ENCODE peak calls at places on chromosomes 1 and 21, in four cellular contexts. S, O, V and P are unnamed samples.

GRCh38 chr1:246302671-246303317 is 204.3 kb downstream of the SMYD3 start:
- DNase-seq in S (no peak), O (no peak), V (peak), P (no peak)

GRCh38 chr1:245715291-245715701 is 560.5 kb downstream of the KIF26B start:
- DNase-seq in S (no peak), O (no peak), V (peak), P (no peak)

GRCh38 chr1:8133657-8134430 is 107.7 kb upstream of the ERRFI1 start:
- DNase-seq in S (no peak), O (no peak), V (peak), P (peak)

GRCh38 chr21:42465008-42465878 is 30.8 kb downstream of the RSPH1 start:
- DNase-seq in S (no peak), O (no peak), V (no peak), P (peak)

GRCh38 chr21:27570306-27570868 is 603.5 kb upstream of the ADAMTS5 start:
- DNase-seq in S (no peak), O (peak), V (peak), P (peak)

GRCh38 chr1:245961137-245961540 is 545.9 kb downstream of the SMYD3 start:
- DNase-seq in S (no peak), O (no peak), V (no peak), P (no peak)

GRCh38 chr1:239563680-239564079 is 177.3 kb downstream of the CHRM3 start:
- DNase-seq in S (no peak), O (no peak), V (no peak), P (no peak)

GRCh38 chr1:31562707-31563360 is 13.5 kb upstream of the TINAGL1 start:
- DNase-seq in S (no peak), O (no peak), V (no peak), P (no peak)

GRCh38 chr21:28196981-28197380 is 795.7 kb downstream of the LTN1 start:
- DNase-seq in S (no peak), O (no peak), V (no peak), P (no peak)

GRCh38 chr1:174911626-174912025 is 88.1 kb upstream of the CACYBP start:
- DNase-seq in S (no peak), O (no peak), V (no peak), P (no peak)

GRCh38 chr1:186082235-186082937 is 292.7 kb downstream of the TPR start:
- DNase-seq in S (peak), O (peak), V (peak), P (peak)

GRCh38 chr1:51666463-51666862 is 49.6 kb downstream of the OSBPL9 start:
- DNase-seq in S (no peak), O (no peak), V (peak), P (peak)

GRCh38 chr1:236142358-236143103 is at the start of gene GPR137B:
- DNase-seq in S (peak), O (peak), V (peak), P (peak)

GRCh38 chr1:54245501-54245900 is 45.5 kb downstream of the MRPL37 start:
- DNase-seq in S (no peak), O (no peak), V (no peak), P (no peak)

GRCh38 chr1:12454406-12455391 is 163.3 kb downstream of the DHRS3 start:
- DNase-seq in S (peak), O (no peak), V (peak), P (peak)

GRCh38 chr1:201350884-201351283 is 26.6 kb downstream of the TNNT2 start:
- DNase-seq in S (no peak), O (peak), V (no peak), P (no peak)

GRCh38 chr1:12528021-12528852 is 89.8 kb downstream of the DHRS3 start:
- DNase-seq in S (peak), O (peak), V (peak), P (peak)

GRCh38 chr1:231376101-231376500 is 38.0 kb downstream of the SPRTN start:
- DNase-seq in S (peak), O (no peak), V (no peak), P (no peak)

GRCh38 chr1:44757420-44757819 is 17.8 kb downstream of the KIF2C start:
- DNase-seq in S (no peak), O (no peak), V (no peak), P (no peak)
- H3K27ac ChIP-seq in S (no peak), O (peak), V (no peak), P (no peak)

DNA sequence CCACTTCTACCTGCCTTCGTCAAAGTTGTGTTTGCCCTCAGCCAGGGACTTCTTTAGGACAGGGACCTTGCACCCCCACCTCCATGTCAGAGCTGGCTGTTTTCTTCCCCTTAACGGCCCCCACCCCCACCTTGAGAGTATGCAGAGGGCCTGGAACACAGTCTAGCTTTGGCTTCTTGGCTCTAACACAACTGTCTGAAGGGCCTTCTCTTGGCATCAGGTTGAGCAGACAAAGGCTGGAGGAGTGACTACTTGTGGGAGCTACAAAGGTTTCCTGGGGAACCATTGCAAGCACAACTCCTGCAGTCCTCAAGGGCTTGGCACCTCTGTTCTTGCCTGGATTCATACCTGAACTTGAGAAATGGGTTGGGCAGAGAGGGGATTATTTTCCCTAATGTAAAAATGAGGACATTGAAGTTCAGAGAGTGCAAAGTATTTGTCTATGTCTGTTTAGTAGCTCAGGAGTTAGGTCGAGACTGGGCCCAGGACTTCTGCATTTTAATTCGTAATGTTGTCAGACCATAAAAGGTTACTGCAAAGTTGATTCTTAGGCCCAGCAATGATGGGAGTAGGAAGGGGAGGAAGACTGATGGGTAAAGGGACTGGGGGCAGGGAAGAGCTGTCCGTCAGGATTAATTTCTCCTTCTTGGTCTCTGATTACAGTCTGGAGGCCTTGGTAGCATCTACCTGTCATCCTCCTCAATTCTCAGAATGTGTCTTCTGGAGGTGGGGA is 2.6 kb downstream of the CYP4B1 start:
- DNase-seq in S (no peak), O (no peak), V (no peak), P (no peak)
- H3K4me3 ChIP-seq in S (no peak), O (peak), V (no peak), P (no peak)

GRCh38 chr1:241424480-241424971 is 67.5 kb upstream of the RGS7 start:
- DNase-seq in S (no peak), O (no peak), V (no peak), P (no peak)

GRCh38 chr1:241419986-241420385 is 63.0 kb upstream of the RGS7 start:
- DNase-seq in S (no peak), O (no peak), V (no peak), P (no peak)

DNA sequence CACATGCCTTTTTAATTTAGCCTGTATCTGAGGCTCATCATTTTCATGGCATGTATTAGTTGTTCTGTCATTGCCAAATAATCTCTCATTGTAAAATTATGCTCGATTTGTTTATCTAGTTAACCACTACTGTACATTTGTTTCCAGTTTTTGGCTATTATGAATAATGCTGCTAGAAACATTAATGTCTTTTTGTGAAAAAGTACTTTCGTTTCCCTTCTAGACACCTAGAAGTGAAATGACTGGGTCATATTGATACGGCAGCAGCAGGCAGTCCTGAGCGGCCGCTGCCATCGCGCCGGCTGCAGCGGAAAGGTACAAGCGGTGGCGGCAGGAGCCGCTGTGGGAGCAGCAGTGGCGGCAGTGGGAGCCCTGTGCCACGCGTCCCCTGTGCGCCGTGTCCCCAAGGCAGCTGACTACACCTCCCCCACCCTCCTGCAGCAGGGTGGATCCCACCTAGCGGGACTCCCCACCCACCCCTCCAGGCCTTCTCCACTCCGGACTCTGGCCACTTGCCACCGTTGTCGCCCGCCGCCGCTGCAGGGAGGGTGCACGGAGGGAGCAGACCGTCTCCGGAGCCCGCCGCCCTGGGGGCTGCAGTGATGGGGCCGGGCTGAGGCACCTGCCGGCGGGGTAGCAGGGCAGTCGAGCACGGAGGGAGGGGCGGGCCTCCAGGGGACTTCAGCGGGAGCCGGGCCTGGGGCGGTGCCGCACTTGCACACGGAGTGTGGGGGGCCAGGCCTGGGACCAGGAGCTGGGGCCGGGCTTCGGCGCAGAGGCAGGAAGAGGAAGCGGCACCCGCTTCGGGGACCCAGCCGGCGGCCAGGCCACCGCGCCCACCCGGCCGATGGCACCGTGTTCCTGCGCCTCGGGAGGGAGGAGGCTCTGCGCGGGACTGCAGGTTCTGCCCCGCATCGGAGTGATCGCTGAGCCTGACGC is 66.8 kb upstream of the RGS7 start:
- DNase-seq in S (no peak), O (no peak), V (peak), P (no peak)
- TF ChIP-seq CTCF in S (no peak), O (no peak), V (no peak), P (peak)

GRCh38 chr1:9960705-9961562 is 17.7 kb downstream of the NMNAT1 start:
- DNase-seq in S (no peak), O (no peak), V (no peak), P (no peak)
- H3K27ac ChIP-seq in S (no peak), O (no peak), V (no peak), P (no peak)

GRCh38 chr1:20366076-20366765 is 75.5 kb downstream of the VWA5B1 start:
- DNase-seq in S (no peak), O (no peak), V (no peak), P (no peak)
- H3K4me3 ChIP-seq in S (no peak), O (peak), V (peak), P (no peak)

DNA sequence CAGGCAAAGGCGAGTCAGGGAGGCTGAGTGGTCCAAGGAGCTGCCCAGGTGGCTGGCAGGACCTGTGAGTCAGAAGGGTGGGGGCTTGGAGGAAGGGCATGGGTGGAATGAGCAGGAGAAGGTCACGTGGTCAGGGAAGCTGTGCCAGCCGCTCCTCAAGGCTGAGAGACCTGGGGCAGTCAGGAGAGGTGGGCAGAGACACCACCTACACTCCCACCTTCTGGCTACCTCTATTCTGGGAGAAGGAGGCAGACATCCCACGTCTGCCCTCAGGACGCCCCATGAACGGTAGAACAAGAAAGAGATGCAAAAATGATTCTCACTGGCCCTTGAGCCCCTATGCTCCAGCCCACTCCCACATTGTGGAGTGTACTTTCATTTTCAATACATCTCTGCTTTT is 151.8 kb upstream of the RAB4A start:
- DNase-seq in S (no peak), O (no peak), V (no peak), P (no peak)
- TF ChIP-seq CTCF in S (no peak), O (no peak), V (no peak), P (no peak)

GRCh38 chr1:206079130-206079529 is 26.2 kb downstream of the RHEX start:
- DNase-seq in S (no peak), O (no peak), V (no peak), P (no peak)
- H3K27ac ChIP-seq in S (no peak), O (no peak), V (no peak), P (no peak)